ENCODE peak calls at places on chromosome 18, in four cellular contexts. A is RWPE1, S is NCI-H510A treated with DMSO at 0.1 percent for 48 hours, M is AG08395. Y is an unnamed sample.

GRCh38 chr18:27994571-27994970 is 182.4 kb downstream of the CDH2 start:
- DNase-seq in A (no peak), S (no peak), M (no peak), Y (no peak)

GRCh38 chr18:79336556-79337142 is 59.1 kb upstream of the NFATC1 start:
- DNase-seq in A (no peak), S (no peak), M (no peak), Y (no peak)

GRCh38 chr18:54880706-54881105 is 52.4 kb downstream of the RAB27B start:
- DNase-seq in A (peak), S (no peak), M (peak), Y (no peak)

GRCh38 chr18:28147674-28148171 is 29.2 kb downstream of the CDH2 start:
- DNase-seq in A (no peak), S (no peak), M (no peak), Y (peak)

GRCh38 chr18:12946549-12947354 is 1.1 kb upstream of the SEH1L start:
- DNase-seq in A (peak), S (peak), M (peak), Y (peak)

GRCh38 chr18:11995445-11996189 is 14.3 kb downstream of the IMPA2 start:
- DNase-seq in A (peak), S (peak), M (peak), Y (peak)

GRCh38 chr18:43720036-43720435 is 442.7 kb upstream of the SYT4 start:
- DNase-seq in A (no peak), S (no peak), M (no peak), Y (no peak)

GRCh38 chr18:45686892-45687611 is 36.9 kb upstream of the SLC14A1 start:
- DNase-seq in A (no peak), S (no peak), M (no peak), Y (no peak)

GRCh38 chr18:70469916-70470315 is 181.1 kb downstream of the SOCS6 start:
- DNase-seq in A (no peak), S (no peak), M (no peak), Y (no peak)

GRCh38 chr18:32769242-32770180 is 3.3 kb downstream of the KLHL14 start:
- DNase-seq in A (no peak), S (peak), M (no peak), Y (no peak)

GRCh38 chr18:35582899-35583558 is 1.5 kb downstream of the GALNT1 start:
- DNase-seq in A (no peak), S (peak), M (no peak), Y (no peak)

GRCh38 chr18:57802166-57802868 is 798 bp downstream of the ATP8B1 start:
- DNase-seq in A (no peak), S (peak), M (no peak), Y (no peak)

GRCh38 chr18:51575171-51575570 is 377.7 kb upstream of the MEX3C start:
- DNase-seq in A (no peak), S (no peak), M (no peak), Y (no peak)

GRCh38 chr18:3094355-3094684 is 81.4 kb upstream of the LPIN2 start:
- DNase-seq in A (no peak), S (no peak), M (no peak), Y (no peak)